ENCODE peak calls at places on chromosome 5, in seven cellular contexts. One of them, this sample, is unnamed.

GRCh38 chr5:116404001-116404400 is 170.6 kb downstream of the SEMA6A start:
- DNase-seq in fibroblast of lung: no peak
- DNase-seq in SK-N-SH: peak; percentile 15
- DNase-seq in cardiac muscle cell: no peak
- DNase-seq in heart left ventricle: no peak
- DNase-seq in heart right ventricle: no peak
- DNase-seq in transverse colon: no peak
- DNase-seq in this sample: no peak

GRCh38 chr5:126002222-126002897 is 420.8 kb upstream of the GRAMD2B start:
- DNase-seq in fibroblast of lung: peak; percentile 94
- DNase-seq in SK-N-SH: no peak
- DNase-seq in cardiac muscle cell: peak; percentile 96
- DNase-seq in heart left ventricle: peak; percentile 82
- DNase-seq in heart right ventricle: peak; percentile 83
- DNase-seq in transverse colon: no peak
- DNase-seq in this sample: peak; percentile 68

GRCh38 chr5:82802954-82803353 is 274.2 kb downstream of the TMEM167A start:
- DNase-seq in fibroblast of lung: no peak
- DNase-seq in SK-N-SH: no peak
- DNase-seq in cardiac muscle cell: no peak
- DNase-seq in heart left ventricle: no peak
- DNase-seq in heart right ventricle: no peak
- DNase-seq in transverse colon: no peak
- DNase-seq in this sample: no peak

GRCh38 chr5:81450940-81451339 is 57.0 kb upstream of the ACOT12 start:
- DNase-seq in fibroblast of lung: no peak
- DNase-seq in SK-N-SH: no peak
- DNase-seq in cardiac muscle cell: peak; percentile 68
- DNase-seq in heart left ventricle: no peak
- DNase-seq in heart right ventricle: no peak
- DNase-seq in transverse colon: no peak
- DNase-seq in this sample: no peak

GRCh38 chr5:9622891-9623547 is 7.1 kb downstream of the TAS2R1 start:
- DNase-seq in fibroblast of lung: peak; percentile 79
- DNase-seq in SK-N-SH: no peak
- DNase-seq in cardiac muscle cell: peak; percentile 89
- DNase-seq in heart left ventricle: no peak
- DNase-seq in heart right ventricle: no peak
- DNase-seq in transverse colon: no peak
- DNase-seq in this sample: no peak

GRCh38 chr5:151095341-151096000 is 14.6 kb upstream of the TNIP1 start:
- DNase-seq in fibroblast of lung: peak; percentile 53
- DNase-seq in SK-N-SH: peak; percentile 36
- DNase-seq in cardiac muscle cell: peak; percentile 48
- DNase-seq in heart left ventricle: peak; percentile 49
- DNase-seq in heart right ventricle: peak; percentile 42
- DNase-seq in transverse colon: peak; percentile 91
- DNase-seq in this sample: peak; percentile 79

GRCh38 chr5:14134086-14134485 is 9.1 kb upstream of the TRIO start:
- DNase-seq in fibroblast of lung: no peak
- DNase-seq in SK-N-SH: no peak
- DNase-seq in cardiac muscle cell: no peak
- DNase-seq in heart left ventricle: no peak
- DNase-seq in heart right ventricle: no peak
- DNase-seq in transverse colon: no peak
- DNase-seq in this sample: no peak

GRCh38 chr5:174424219-174425053 is 299.9 kb upstream of the MSX2 start:
- DNase-seq in fibroblast of lung: peak; percentile 15
- DNase-seq in SK-N-SH: peak; percentile 43
- DNase-seq in cardiac muscle cell: peak; percentile 6
- DNase-seq in heart left ventricle: no peak
- DNase-seq in heart right ventricle: no peak
- DNase-seq in transverse colon: no peak
- DNase-seq in this sample: no peak

GRCh38 chr5:138663561-138663960 is 88.4 kb upstream of the HSPA9 start:
- DNase-seq in fibroblast of lung: no peak
- DNase-seq in SK-N-SH: no peak
- DNase-seq in cardiac muscle cell: peak; percentile 36
- DNase-seq in heart left ventricle: no peak
- DNase-seq in heart right ventricle: no peak
- DNase-seq in transverse colon: no peak
- DNase-seq in this sample: no peak

GRCh38 chr5:159178978-159179377 is 30.4 kb downstream of the RNF145 start:
- DNase-seq in fibroblast of lung: peak; percentile 99
- DNase-seq in SK-N-SH: no peak
- DNase-seq in cardiac muscle cell: peak; percentile 97
- DNase-seq in heart left ventricle: no peak
- DNase-seq in heart right ventricle: no peak
- DNase-seq in transverse colon: peak; percentile 14
- DNase-seq in this sample: no peak

GRCh38 chr5:79666758-79667157 is 22.9 kb upstream of the CMYA5 start:
- DNase-seq in fibroblast of lung: no peak
- DNase-seq in SK-N-SH: no peak
- DNase-seq in cardiac muscle cell: no peak
- DNase-seq in heart left ventricle: no peak
- DNase-seq in heart right ventricle: no peak
- DNase-seq in transverse colon: no peak
- DNase-seq in this sample: no peak

GRCh38 chr5:169648725-169649124 is 11.7 kb downstream of the DOCK2 start:
- DNase-seq in fibroblast of lung: no peak
- DNase-seq in SK-N-SH: no peak
- DNase-seq in cardiac muscle cell: peak; percentile 43
- DNase-seq in heart left ventricle: peak; percentile 18
- DNase-seq in heart right ventricle: peak; percentile 23
- DNase-seq in transverse colon: no peak
- DNase-seq in this sample: no peak

GRCh38 chr5:103258957-103259704 is 568 bp downstream of the MACIR start:
- DNase-seq in fibroblast of lung: peak; percentile 17
- DNase-seq in SK-N-SH: peak; percentile 80
- DNase-seq in cardiac muscle cell: peak; percentile 40
- DNase-seq in heart left ventricle: peak; percentile 50
- DNase-seq in heart right ventricle: peak; percentile 36
- DNase-seq in transverse colon: peak; percentile 70
- DNase-seq in this sample: peak; percentile 63

GRCh38 chr5:140480310-140481014 is 67.0 kb upstream of the EIF4EBP3 start:
- DNase-seq in fibroblast of lung: peak; percentile 20
- DNase-seq in SK-N-SH: no peak
- DNase-seq in cardiac muscle cell: peak; percentile 19
- DNase-seq in heart left ventricle: no peak
- DNase-seq in heart right ventricle: no peak
- DNase-seq in transverse colon: no peak
- DNase-seq in this sample: no peak

GRCh38 chr5:56851258-56851941 is 36.1 kb downstream of the MAP3K1 start:
- DNase-seq in fibroblast of lung: peak; percentile 61
- DNase-seq in SK-N-SH: no peak
- DNase-seq in cardiac muscle cell: peak; percentile 28
- DNase-seq in heart left ventricle: no peak
- DNase-seq in heart right ventricle: no peak
- DNase-seq in transverse colon: no peak
- DNase-seq in this sample: no peak

GRCh38 chr5:10729320-10730133 is 31.5 kb downstream of the DAP start:
- DNase-seq in fibroblast of lung: no peak
- DNase-seq in SK-N-SH: no peak
- DNase-seq in cardiac muscle cell: no peak
- DNase-seq in heart left ventricle: no peak
- DNase-seq in heart right ventricle: no peak
- DNase-seq in transverse colon: no peak
- DNase-seq in this sample: no peak
- H3K4me1 ChIP-seq in fibroblast of lung: peaks cover 19% of the 10 kb centered on the region
- H3K4me1 ChIP-seq in SK-N-SH: peaks cover 15% of the 10 kb centered on the region
- H3K4me1 ChIP-seq in cardiac muscle cell: peaks cover 15% of the 10 kb centered on the region
- H3K4me1 ChIP-seq in heart left ventricle: peaks cover 21% of the 10 kb centered on the region
- H3K4me1 ChIP-seq in heart right ventricle: peaks cover 40% of the 10 kb centered on the region
- H3K4me1 ChIP-seq in transverse colon: peaks cover 12% of the 10 kb centered on the region
- H3K4me1 ChIP-seq in this sample: peaks cover 2% of the 10 kb centered on the region

DNA sequence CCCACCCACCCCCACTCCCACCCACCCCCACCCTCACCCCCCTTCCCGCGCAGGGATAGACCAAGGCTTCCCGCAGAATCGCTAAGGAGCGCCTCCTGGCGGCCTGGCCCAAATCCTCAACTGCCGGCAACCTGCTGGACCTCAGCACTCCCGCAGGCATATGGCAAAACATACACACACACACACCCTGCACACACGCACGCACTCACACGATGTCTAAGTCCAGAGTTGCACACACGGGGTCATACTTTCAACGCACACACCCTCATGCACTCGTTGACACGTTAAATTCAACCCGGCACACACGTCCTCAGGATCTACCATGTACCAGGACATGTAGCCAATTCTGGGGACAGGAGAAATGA is 1.7 kb downstream of the CPLX2 start:
- DNase-seq in fibroblast of lung: peak; percentile 2
- DNase-seq in SK-N-SH: peak; percentile 89
- DNase-seq in cardiac muscle cell: peak; percentile 10
- DNase-seq in heart left ventricle: no peak
- DNase-seq in heart right ventricle: no peak
- DNase-seq in transverse colon: no peak
- DNase-seq in this sample: no peak
- TF ChIP-seq CTCF in fibroblast of lung: no peak
- TF ChIP-seq CTCF in SK-N-SH: peak; percentile 35
- TF ChIP-seq CTCF in cardiac muscle cell: peak; percentile 36
- TF ChIP-seq CTCF in heart left ventricle: no peak
- TF ChIP-seq CTCF in heart right ventricle: no peak
- TF ChIP-seq CTCF in transverse colon: no peak
- TF ChIP-seq CTCF in this sample: no peak

GRCh38 chr5:179822444-179822990 is 1.8 kb downstream of the SQSTM1 start:
- DNase-seq in fibroblast of lung: no peak
- DNase-seq in SK-N-SH: no peak
- DNase-seq in cardiac muscle cell: no peak
- DNase-seq in heart left ventricle: no peak
- DNase-seq in heart right ventricle: no peak
- DNase-seq in transverse colon: no peak
- DNase-seq in this sample: no peak
- H3K4me1 ChIP-seq in fibroblast of lung: peaks cover 39% of the 10 kb centered on the region
- H3K4me1 ChIP-seq in SK-N-SH: peaks cover 39% of the 10 kb centered on the region
- H3K4me1 ChIP-seq in cardiac muscle cell: peaks cover 23% of the 10 kb centered on the region
- H3K4me1 ChIP-seq in heart left ventricle: peaks cover 67% of the 10 kb centered on the region
- H3K4me1 ChIP-seq in heart right ventricle: peaks cover 86% of the 10 kb centered on the region
- H3K4me1 ChIP-seq in transverse colon: peaks cover 86% of the 10 kb centered on the region
- H3K4me1 ChIP-seq in this sample: peaks cover 30% of the 10 kb centered on the region

GRCh38 chr5:152514827-152515397 is 109.8 kb upstream of the NMUR2 start:
- DNase-seq in fibroblast of lung: peak; percentile 35
- DNase-seq in SK-N-SH: peak; percentile 27
- DNase-seq in cardiac muscle cell: peak; percentile 24
- DNase-seq in heart left ventricle: no peak
- DNase-seq in heart right ventricle: no peak
- DNase-seq in transverse colon: no peak
- DNase-seq in this sample: no peak
- TF ChIP-seq CTCF in fibroblast of lung: peak; percentile 29
- TF ChIP-seq CTCF in SK-N-SH: peak; percentile 67
- TF ChIP-seq CTCF in cardiac muscle cell: peak; percentile 48
- TF ChIP-seq CTCF in heart left ventricle: peak; percentile 26
- TF ChIP-seq CTCF in heart right ventricle: peak; percentile 53
- TF ChIP-seq CTCF in transverse colon: peak; percentile 32
- TF ChIP-seq CTCF in this sample: no peak

GRCh38 chr5:105702323-105702722 is 1968.4 kb downstream of the EFNA5 start:
- DNase-seq in fibroblast of lung: no peak
- DNase-seq in SK-N-SH: no peak
- DNase-seq in cardiac muscle cell: no peak
- DNase-seq in heart left ventricle: no peak
- DNase-seq in heart right ventricle: no peak
- DNase-seq in transverse colon: no peak
- DNase-seq in this sample: no peak
- H3K4me1 ChIP-seq in fibroblast of lung: no peaks in the 10 kb centered on the region
- H3K4me1 ChIP-seq in SK-N-SH: no peaks in the 10 kb centered on the region
- H3K4me1 ChIP-seq in cardiac muscle cell: no peaks in the 10 kb centered on the region
- H3K4me1 ChIP-seq in heart left ventricle: no peaks in the 10 kb centered on the region
- H3K4me1 ChIP-seq in heart right ventricle: no peaks in the 10 kb centered on the region
- H3K4me1 ChIP-seq in transverse colon: no peaks in the 10 kb centered on the region
- H3K4me1 ChIP-seq in this sample: no peaks in the 10 kb centered on the region

This sample was measured in ovary.